ENCODE peak calls at places on chromosomes 4 and X, in eight cellular contexts. Z is fibroblast of lung; J is endothelial cell; M is SK-N-DZ; B is foreskin fibroblast; H is stimulated activated CD4-positive, alpha-beta T cell treated with anti-CD3 and anti-CD28 coated beads, Interleukin-4, amount 100 ng/mL, for 1 hour; O is cardiac fibroblast; K is nucleus accumbens. I is an unnamed sample.

GRCh38 chrX:41512394-41512793 is 65.3 kb downstream of the NYX start:
- DNase-seq in Z (no peak), J (no peak), H (no peak), O (no peak), B (no peak), M (no peak), K (no peak), I (no peak)

GRCh38 chr4:144954224-144954623 is 143.8 kb downstream of the ANAPC10 start:
- DNase-seq in O (no peak), J (no peak), K (no peak), Z (no peak), M (no peak), H (no peak), B (no peak), I (no peak)

GRCh38 chrX:40224658-40225057 is 126.9 kb upstream of the BCOR start:
- DNase-seq in M (no peak), Z (no peak), K (no peak), H (no peak), J (no peak), B (no peak), O (no peak), I (no peak)

GRCh38 chr4:41611881-41612871 is 74.2 kb downstream of the LIMCH1 start:
- DNase-seq in Z (peak), O (peak), J (peak), B (peak), H (no peak), M (peak), K (peak), I (no peak)

GRCh38 chr4:185318679-185319078 is 77.0 kb downstream of the LRP2BP start:
- DNase-seq in K (no peak), J (no peak), B (peak), H (no peak), M (no peak), O (peak), Z (peak), I (no peak)

GRCh38 chr4:13539047-13539720 is 5.1 kb downstream of the NKX3-2 start:
- DNase-seq in Z (no peak), K (no peak), J (no peak), M (no peak), O (no peak), H (no peak), B (peak), I (no peak)

GRCh38 chr4:138401330-138401729 is 159.2 kb upstream of the SLC7A11 start:
- DNase-seq in M (peak), Z (no peak), B (no peak), O (peak), K (peak), J (no peak), H (no peak), I (no peak)

GRCh38 chrX:17826609-17827496 is 34.2 kb downstream of the RAI2 start:
- DNase-seq in K (no peak), Z (no peak), O (no peak), J (no peak), B (peak), H (no peak), M (no peak), I (no peak)

GRCh38 chr4:6475492-6476020 is 3.1 kb upstream of the PPP2R2C start:
- DNase-seq in J (no peak), H (no peak), B (no peak), M (no peak), K (no peak), Z (no peak), O (no peak), I (peak)

GRCh38 chr4:1767770-1768366 is 25.2 kb upstream of the FGFR3 start:
- DNase-seq in H (peak), B (peak), K (no peak), J (peak), O (peak), M (no peak), Z (peak), I (peak)

GRCh38 chrX:68647156-68647957 is at the start of gene STARD8:
- DNase-seq in H (no peak), B (peak), Z (peak), J (peak), O (peak), K (peak), M (peak), I (no peak)

GRCh38 chr4:165351359-165352130 is 24.1 kb downstream of the MSMO1 start:
- DNase-seq in Z (no peak), M (no peak), O (no peak), J (no peak), H (no peak), B (no peak), K (no peak), I (no peak)

GRCh38 chr4:7691992-7692391 is 247.7 kb downstream of the AFAP1 start:
- DNase-seq in K (no peak), O (no peak), J (no peak), H (no peak), M (no peak), Z (peak), B (peak), I (no peak)

GRCh38 chr4:84582988-84583870 is at the start of gene CDS1:
- DNase-seq in O (no peak), K (peak), Z (no peak), B (peak), H (peak), M (peak), J (peak), I (no peak)

GRCh38 chr4:53478671-53479456 is 101.4 kb downstream of the FIP1L1 start:
- DNase-seq in B (peak), H (no peak), O (peak), M (no peak), J (no peak), K (peak), Z (peak), I (no peak)

GRCh38 chrX:112888916-112889315 is 48.3 kb upstream of the AMOT start:
- DNase-seq in H (no peak), M (no peak), K (no peak), B (no peak), J (no peak), O (no peak), Z (peak), I (no peak)

GRCh38 chr4:171880136-171880535 is 66.9 kb downstream of the GALNTL6 start:
- DNase-seq in O (peak), Z (peak), M (no peak), J (no peak), H (no peak), K (no peak), B (peak), I (no peak)

GRCh38 chr4:184439856-184440592 is 34.3 kb downstream of the IRF2 start:
- DNase-seq in H (no peak), Z (peak), B (peak), M (no peak), J (no peak), O (peak), K (no peak), I (no peak)

GRCh38 chr4:153347117-153347516 is 2.6 kb downstream of the MND1 start:
- DNase-seq in Z (no peak), O (no peak), B (no peak), M (no peak), J (no peak), K (no peak), H (no peak), I (no peak)

GRCh38 chr4:103150677-103151076 is 47.5 kb downstream of the CENPE start:
- DNase-seq in H (no peak), M (no peak), J (no peak), K (no peak), B (peak), O (no peak), Z (peak), I (no peak)

GRCh38 chr4:37985730-37986275 is 25.6 kb downstream of the PTTG2 start:
- DNase-seq in B (no peak), Z (no peak), H (no peak), J (no peak), K (no peak), O (no peak), M (no peak), I (no peak)

GRCh38 chr4:102328045-102328444 is 17.2 kb downstream of the SLC39A8 start:
- DNase-seq in H (no peak), M (no peak), B (no peak), J (no peak), K (no peak), O (peak), Z (peak), I (no peak)

I was measured in activated effector memory CD4-positive, alpha-beta T cell treated with anti-CD3 and anti-CD28 coated beads, Interleukin-2, amount 50 U/mL, for 16 hours.